ENCODE peak calls at places on chromosome 14, in five cellular contexts. One of them, this sample, is unnamed. For H3K4me1, the result is how much of the 10 kb centered on the place peaks cover.

GRCh38 chr14:24435192-24435810 is 5.5 kb downstream of the KHNYN start:
- DNase-seq in right atrium auricular region: no peak
- DNase-seq in ovary: no peak
- DNase-seq in thoracic aorta: no peak
- DNase-seq in left lung: no peak
- DNase-seq in this sample: no peak

GRCh38 chr14:106372870-106373657 is 846.7 kb downstream of the TMEM121 start:
- DNase-seq in ovary: no peak
- DNase-seq in thoracic aorta: no peak
- DNase-seq in right atrium auricular region: no peak
- DNase-seq in left lung: peak
- DNase-seq in this sample: peak

GRCh38 chr14:102775855-102776760 is 1.1 kb upstream of the TRAF3 start:
- DNase-seq in thoracic aorta: no peak
- DNase-seq in ovary: peak
- DNase-seq in left lung: no peak
- DNase-seq in right atrium auricular region: no peak
- DNase-seq in this sample: peak

GRCh38 chr14:90274808-90275454 is 18.6 kb downstream of the PSMC1 start:
- DNase-seq in left lung: no peak
- DNase-seq in thoracic aorta: no peak
- DNase-seq in ovary: no peak
- DNase-seq in right atrium auricular region: peak
- DNase-seq in this sample: no peak

GRCh38 chr14:80638620-80639215 is 302.8 kb downstream of the CEP128 start:
- DNase-seq in left lung: no peak
- DNase-seq in ovary: no peak
- DNase-seq in right atrium auricular region: no peak
- DNase-seq in thoracic aorta: no peak
- DNase-seq in this sample: no peak

GRCh38 chr14:25508845-25509244 is 458.9 kb upstream of the STXBP6 start:
- DNase-seq in left lung: no peak
- DNase-seq in ovary: no peak
- DNase-seq in right atrium auricular region: no peak
- DNase-seq in thoracic aorta: no peak
- DNase-seq in this sample: no peak

GRCh38 chr14:71388862-71389261 is 481.6 kb downstream of the PCNX1 start:
- DNase-seq in ovary: no peak
- DNase-seq in thoracic aorta: no peak
- DNase-seq in right atrium auricular region: no peak
- DNase-seq in left lung: no peak
- DNase-seq in this sample: no peak

GRCh38 chr14:63938198-63939005 is 85.6 kb downstream of the SYNE2 start:
- DNase-seq in ovary: peak
- DNase-seq in right atrium auricular region: no peak
- DNase-seq in left lung: no peak
- DNase-seq in thoracic aorta: no peak
- DNase-seq in this sample: no peak

GRCh38 chr14:68814376-68815287 is 21.8 kb upstream of the ZFP36L1 start:
- DNase-seq in right atrium auricular region: peak
- DNase-seq in left lung: no peak
- DNase-seq in thoracic aorta: no peak
- DNase-seq in ovary: peak
- DNase-seq in this sample: peak

GRCh38 chr14:22472935-22473854 is 115.8 kb downstream of the DAD1 start:
- DNase-seq in left lung: no peak
- DNase-seq in right atrium auricular region: no peak
- DNase-seq in ovary: peak
- DNase-seq in thoracic aorta: no peak
- DNase-seq in this sample: no peak

GRCh38 chr14:103697196-103697595 is 18.1 kb downstream of the XRCC3 start:
- DNase-seq in right atrium auricular region: no peak
- DNase-seq in ovary: no peak
- DNase-seq in thoracic aorta: no peak
- DNase-seq in left lung: no peak
- DNase-seq in this sample: no peak

GRCh38 chr14:47917344-47917954 is 242.0 kb upstream of the MDGA2 start:
- DNase-seq in ovary: no peak
- DNase-seq in left lung: no peak
- DNase-seq in right atrium auricular region: no peak
- DNase-seq in thoracic aorta: no peak
- DNase-seq in this sample: no peak

GRCh38 chr14:79279645-79280399 is 931.5 kb downstream of the DIO2 start:
- DNase-seq in thoracic aorta: no peak
- DNase-seq in right atrium auricular region: no peak
- DNase-seq in left lung: peak
- DNase-seq in ovary: no peak
- DNase-seq in this sample: peak

GRCh38 chr14:97077253-97077653 is 280.1 kb downstream of the VRK1 start:
- DNase-seq in left lung: no peak
- DNase-seq in right atrium auricular region: peak
- DNase-seq in ovary: no peak
- DNase-seq in thoracic aorta: no peak
- DNase-seq in this sample: no peak

GRCh38 chr14:51463461-51463860 is 188.2 kb upstream of the FRMD6 start:
- DNase-seq in thoracic aorta: no peak
- DNase-seq in right atrium auricular region: no peak
- DNase-seq in left lung: no peak
- DNase-seq in ovary: no peak
- DNase-seq in this sample: no peak

GRCh38 chr14:99675381-99675835 is 8.7 kb upstream of the CYP46A1 start:
- DNase-seq in thoracic aorta: no peak
- DNase-seq in left lung: no peak
- DNase-seq in ovary: no peak
- DNase-seq in right atrium auricular region: no peak
- DNase-seq in this sample: peak

GRCh38 chr14:100092832-100093231 is 27.6 kb downstream of the EVL start:
- DNase-seq in thoracic aorta: no peak
- DNase-seq in ovary: no peak
- DNase-seq in left lung: no peak
- DNase-seq in right atrium auricular region: no peak
- DNase-seq in this sample: no peak

GRCh38 chr14:76953196-76953945 is 75.1 kb downstream of the IRF2BPL start:
- DNase-seq in right atrium auricular region: peak
- DNase-seq in left lung: peak
- DNase-seq in thoracic aorta: no peak
- DNase-seq in ovary: peak
- DNase-seq in this sample: peak

GRCh38 chr14:54025661-54026060 is 69.0 kb upstream of the BMP4 start:
- DNase-seq in thoracic aorta: no peak
- DNase-seq in ovary: no peak
- DNase-seq in left lung: no peak
- DNase-seq in right atrium auricular region: no peak
- DNase-seq in this sample: no peak

GRCh38 chr14:49692895-49693737 is at the start of gene KLHDC1:
- DNase-seq in thoracic aorta: peak
- DNase-seq in ovary: peak
- DNase-seq in left lung: peak
- DNase-seq in right atrium auricular region: peak
- DNase-seq in this sample: peak

GRCh38 chr14:88013750-88014349 is 8.9 kb downstream of the GPR65 start:
- DNase-seq in thoracic aorta: no peak
- DNase-seq in ovary: peak
- DNase-seq in left lung: peak
- DNase-seq in right atrium auricular region: peak
- DNase-seq in this sample: no peak

GRCh38 chr14:30559638-30560071 is 697 bp downstream of the G2E3 start:
- DNase-seq in left lung: no peak
- DNase-seq in ovary: no peak
- DNase-seq in thoracic aorta: no peak
- DNase-seq in right atrium auricular region: no peak
- DNase-seq in this sample: no peak

GRCh38 chr14:33393155-33393894 is 454.6 kb downstream of the NPAS3 start:
- DNase-seq in ovary: no peak
- DNase-seq in left lung: no peak
- DNase-seq in thoracic aorta: no peak
- DNase-seq in right atrium auricular region: no peak
- DNase-seq in this sample: no peak

GRCh38 chr14:101584049-101584859 is 23.0 kb downstream of the DIO3 start:
- DNase-seq in thoracic aorta: no peak
- DNase-seq in ovary: peak
- DNase-seq in right atrium auricular region: no peak
- DNase-seq in left lung: no peak
- DNase-seq in this sample: no peak

GRCh38 chr14:81137316-81137715 is 83.4 kb downstream of the GTF2A1 start:
- DNase-seq in thoracic aorta: no peak
- DNase-seq in left lung: no peak
- DNase-seq in ovary: no peak
- DNase-seq in right atrium auricular region: no peak
- DNase-seq in this sample: no peak

GRCh38 chr14:83798421-83798820 is 1731.5 kb upstream of the FLRT2 start:
- DNase-seq in thoracic aorta: no peak
- DNase-seq in ovary: no peak
- DNase-seq in left lung: no peak
- DNase-seq in right atrium auricular region: no peak
- DNase-seq in this sample: no peak

GRCh38 chr14:102927346-102927877 is 4.9 kb downstream of the AMN start:
- DNase-seq in thoracic aorta: no peak
- DNase-seq in right atrium auricular region: no peak
- DNase-seq in ovary: no peak
- DNase-seq in left lung: peak
- DNase-seq in this sample: no peak

GRCh38 chr14:33962016-33962415 is 11.1 kb upstream of the EGLN3 start:
- DNase-seq in thoracic aorta: no peak
- DNase-seq in left lung: no peak
- DNase-seq in ovary: no peak
- DNase-seq in right atrium auricular region: no peak
- DNase-seq in this sample: no peak

GRCh38 chr14:72792051-72792788 is 101.7 kb downstream of the DPF3 start:
- DNase-seq in ovary: peak
- DNase-seq in left lung: no peak
- DNase-seq in thoracic aorta: peak
- DNase-seq in right atrium auricular region: no peak
- DNase-seq in this sample: no peak

DNA sequence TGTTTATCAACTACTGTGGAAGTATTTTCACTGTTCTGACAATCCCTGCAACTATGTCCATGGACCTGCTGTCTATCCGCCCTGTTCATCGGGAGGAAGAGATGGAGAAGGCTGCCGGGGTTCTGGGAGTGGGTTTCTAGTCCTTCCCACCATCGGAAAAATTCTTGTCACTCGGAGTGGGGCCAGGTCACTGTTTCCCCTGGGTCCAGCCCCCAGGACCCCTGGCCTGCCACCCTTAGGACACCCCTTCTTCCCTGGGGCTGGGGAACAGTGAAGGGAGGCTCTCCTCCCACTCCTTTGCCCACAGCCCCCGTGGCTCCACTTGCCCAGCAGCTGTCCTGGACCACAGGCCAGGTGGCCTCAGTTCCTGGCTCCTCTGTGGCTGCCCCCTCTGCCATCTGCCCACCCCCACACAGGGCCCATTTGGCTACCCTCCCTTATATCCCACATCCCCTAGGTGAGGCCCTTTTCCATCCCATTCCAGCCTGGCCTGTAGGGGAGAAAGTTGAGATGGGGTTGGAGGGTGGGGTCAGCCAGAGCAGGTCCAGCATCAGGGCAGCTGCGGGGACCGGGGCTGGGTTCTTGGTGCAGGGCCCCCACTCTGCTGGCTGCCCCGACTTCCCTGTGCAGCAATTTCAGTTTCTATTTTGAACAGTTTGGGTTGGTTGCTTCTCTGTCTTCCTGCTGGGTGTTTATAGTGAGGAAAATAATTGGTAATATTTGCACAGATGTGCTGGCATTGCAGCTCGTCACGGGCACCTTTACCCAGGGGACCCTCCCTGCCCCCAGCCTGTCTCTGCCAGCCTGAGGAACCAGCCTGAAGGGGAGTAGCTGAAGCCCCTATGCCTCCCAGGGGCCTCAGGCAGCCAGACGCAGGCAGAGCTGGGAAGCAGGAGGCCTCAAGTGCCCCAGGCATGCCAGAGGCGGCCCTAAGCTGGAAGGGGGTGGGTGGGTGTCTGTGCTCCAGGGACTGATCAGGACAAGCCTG is 23.5 kb downstream of the SYNDIG1L start:
- DNase-seq in ovary: no peak
- DNase-seq in thoracic aorta: no peak
- DNase-seq in right atrium auricular region: no peak
- DNase-seq in left lung: no peak
- DNase-seq in this sample: no peak
- H3K4me3 ChIP-seq in ovary: no peak
- H3K4me3 ChIP-seq in thoracic aorta: no peak
- H3K4me3 ChIP-seq in right atrium auricular region: no peak
- H3K4me3 ChIP-seq in left lung: no peak
- H3K4me3 ChIP-seq in this sample: no peak

GRCh38 chr14:104800600-104801283 is at the start of gene ZBTB42:
- DNase-seq in right atrium auricular region: no peak
- DNase-seq in ovary: peak
- DNase-seq in thoracic aorta: no peak
- DNase-seq in left lung: peak
- DNase-seq in this sample: peak

GRCh38 chr14:104802120-104802912 is 1.4 kb downstream of the ZBTB42 start:
- DNase-seq in left lung: peak
- DNase-seq in right atrium auricular region: no peak
- DNase-seq in ovary: no peak
- DNase-seq in thoracic aorta: no peak
- DNase-seq in this sample: peak

GRCh38 chr14:104799657-104800599 is 973 bp upstream of the ZBTB42 start:
- DNase-seq in right atrium auricular region: peak
- DNase-seq in left lung: peak
- DNase-seq in thoracic aorta: peak
- DNase-seq in ovary: peak
- DNase-seq in this sample: peak

GRCh38 chr14:104802913-104803184 is 1.9 kb downstream of the ZBTB42 start:
- DNase-seq in thoracic aorta: no peak
- DNase-seq in ovary: no peak
- DNase-seq in left lung: no peak
- DNase-seq in right atrium auricular region: no peak
- DNase-seq in this sample: no peak

GRCh38 chr14:104801284-104802119 is 601 bp downstream of the ZBTB42 start:
- DNase-seq in right atrium auricular region: no peak
- DNase-seq in ovary: no peak
- DNase-seq in left lung: no peak
- DNase-seq in thoracic aorta: no peak
- DNase-seq in this sample: peak
- H3K4me1 ChIP-seq in right atrium auricular region: under half
- H3K4me1 ChIP-seq in ovary: under half
- H3K4me1 ChIP-seq in left lung: half or more
- H3K4me1 ChIP-seq in thoracic aorta: under half
- H3K4me1 ChIP-seq in this sample: under half

DNA sequence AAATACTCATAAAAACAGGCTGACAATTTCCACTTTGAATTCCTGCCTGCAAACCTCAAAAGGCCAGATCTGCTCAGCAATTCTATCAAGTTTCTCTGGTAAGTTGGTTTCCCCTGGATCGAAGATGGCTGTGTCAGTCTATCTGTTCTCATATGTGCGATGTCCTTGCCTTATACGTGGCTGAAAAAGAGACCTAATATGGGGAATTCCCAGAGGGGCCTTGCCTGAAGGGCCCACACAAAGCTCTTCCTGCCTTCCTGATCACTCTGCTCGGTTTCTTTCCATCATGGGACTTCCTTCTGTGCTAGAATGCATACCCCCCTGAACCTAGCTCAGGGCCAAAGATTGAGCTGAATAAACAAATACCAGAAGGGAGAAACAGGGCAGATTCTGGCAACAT is 13.2 kb downstream of the TCL1B start:
- DNase-seq in thoracic aorta: no peak
- DNase-seq in right atrium auricular region: no peak
- DNase-seq in left lung: no peak
- DNase-seq in ovary: no peak
- DNase-seq in this sample: no peak
- H3K4me3 ChIP-seq in thoracic aorta: no peak
- H3K4me3 ChIP-seq in right atrium auricular region: no peak
- H3K4me3 ChIP-seq in left lung: no peak
- H3K4me3 ChIP-seq in ovary: no peak
- H3K4me3 ChIP-seq in this sample: no peak

GRCh38 chr14:93954900-93955891 is 21.2 kb downstream of the ASB2 start:
- DNase-seq in right atrium auricular region: no peak
- DNase-seq in left lung: peak
- DNase-seq in thoracic aorta: no peak
- DNase-seq in ovary: no peak
- DNase-seq in this sample: no peak
- H3K4me1 ChIP-seq in right atrium auricular region: under half
- H3K4me1 ChIP-seq in left lung: half or more
- H3K4me1 ChIP-seq in thoracic aorta: half or more
- H3K4me1 ChIP-seq in ovary: under half
- H3K4me1 ChIP-seq in this sample: under half